ENCODE peak calls at places on chromosomes 7 and 10, in ten cellular contexts. M is BJ, V is GM13977, S is left cardiac atrium, T is uterus, X is NCI-H1105 treated with DMSO at 0.1 percent for 48 hours, U is sciatic nerve, P is Caco-2, I is occipital lobe, H is kidney epithelial cell. A is an unnamed sample.

GRCh38 chr7:100176096-100176835 is 915 bp downstream of the GPC2 start:
- DNase-seq in M (no peak), V (no peak), S (no peak), T (no peak), X (peak), U (no peak), P (no peak), I (no peak), H (no peak), A (no peak)

GRCh38 chr7:128841961-128842673 is 11.9 kb downstream of the FLNC start:
- DNase-seq in M (no peak), V (peak), S (no peak), T (no peak), X (peak), U (peak), P (no peak), I (no peak), H (no peak), A (no peak)

GRCh38 chr7:2732959-2733584 is 45.1 kb downstream of the AMZ1 start:
- DNase-seq in M (no peak), V (no peak), S (peak), T (peak), X (no peak), U (no peak), P (peak), I (no peak), H (no peak), A (peak)

GRCh38 chr10:69703766-69704191 is 73.7 kb downstream of the FAM241B start:
- DNase-seq in M (peak), V (no peak), S (no peak), T (no peak), X (no peak), U (no peak), P (no peak), I (no peak), H (peak), A (no peak)

GRCh38 chr7:6376820-6377219 is 70.9 kb downstream of the DAGLB start:
- DNase-seq in M (no peak), V (no peak), S (no peak), T (no peak), X (no peak), U (no peak), P (no peak), I (no peak), H (no peak), A (no peak)

GRCh38 chr10:15439381-15439837 is 68.3 kb upstream of the FAM171A1 start:
- DNase-seq in M (no peak), V (no peak), S (peak), T (peak), X (no peak), U (no peak), P (no peak), I (no peak), H (no peak), A (no peak)

GRCh38 chr10:132603851-132604533 is 66.4 kb downstream of the INPP5A start:
- DNase-seq in M (no peak), V (no peak), S (no peak), T (no peak), X (no peak), U (no peak), P (no peak), I (no peak), H (no peak), A (no peak)

GRCh38 chr7:52779004-52779403 is 256.4 kb upstream of the POM121L12 start:
- DNase-seq in M (no peak), V (no peak), S (no peak), T (no peak), X (no peak), U (no peak), P (no peak), I (no peak), H (no peak), A (no peak)

GRCh38 chr10:43272030-43272429 is 5.2 kb upstream of the RASGEF1A start:
- DNase-seq in M (no peak), V (no peak), S (no peak), T (no peak), X (no peak), U (no peak), P (no peak), I (no peak), H (no peak), A (no peak)

GRCh38 chr10:14705548-14706234 is 69.0 kb downstream of the FAM107B start:
- DNase-seq in M (no peak), V (no peak), S (no peak), T (no peak), X (no peak), U (no peak), P (no peak), I (no peak), H (no peak), A (no peak)

GRCh38 chr10:117519895-117520294 is 22.7 kb upstream of the EMX2 start:
- DNase-seq in M (no peak), V (no peak), S (no peak), T (no peak), X (no peak), U (no peak), P (no peak), I (no peak), H (no peak), A (no peak)

GRCh38 chr7:25083201-25083600 is 41.9 kb downstream of the CYCS start:
- DNase-seq in M (no peak), V (no peak), S (no peak), T (no peak), X (no peak), U (no peak), P (no peak), I (no peak), H (no peak), A (no peak)

GRCh38 chr7:98186452-98187137 is 24.6 kb upstream of the BHLHA15 start:
- DNase-seq in M (no peak), V (no peak), S (no peak), T (no peak), X (no peak), U (no peak), P (no peak), I (no peak), H (no peak), A (no peak)

GRCh38 chr10:122348951-122349361 is 25.6 kb upstream of the PLEKHA1 start:
- DNase-seq in M (no peak), V (no peak), S (no peak), T (no peak), X (peak), U (no peak), P (no peak), I (no peak), H (no peak), A (no peak)

GRCh38 chr7:50307368-50308012 is 3.0 kb downstream of the IKZF1 start:
- DNase-seq in M (no peak), V (no peak), S (no peak), T (no peak), X (no peak), U (no peak), P (no peak), I (no peak), H (no peak), A (no peak)

GRCh38 chr7:138278601-138279000 is 181.5 kb upstream of the TRIM24 start:
- DNase-seq in M (no peak), V (no peak), S (no peak), T (no peak), X (no peak), U (no peak), P (no peak), I (no peak), H (no peak), A (no peak)